ENCODE peak calls at places on chromosomes 1 and 21, in ten cellular contexts. X, A, T, V, S, D, N, O, H and B are unnamed samples.

GRCh38 chr1:225677350-225678124 is 24.6 kb upstream of the ENAH start:
- DNase-seq in X (no peak), A (no peak), T (no peak), V (no peak), S (no peak), D (no peak), N (no peak), O (no peak), H (no peak), B (no peak)

GRCh38 chr1:2534775-2535387 is 4.8 kb upstream of the HES5 start:
- DNase-seq in X (no peak), A (no peak), T (peak; percentile 71), V (no peak), S (no peak), D (no peak), N (no peak), O (no peak), H (peak; percentile 31), B (no peak)

GRCh38 chr1:3125546-3126368 is 56.8 kb downstream of the PRDM16 start:
- DNase-seq in X (no peak), A (no peak), T (no peak), V (no peak), S (no peak), D (peak; percentile 85), N (no peak), O (no peak), H (no peak), B (no peak)

GRCh38 chr1:76961181-76961580 is 93.9 kb downstream of the ST6GALNAC5 start:
- DNase-seq in X (no peak), A (no peak), T (peak; percentile 33), V (no peak), S (no peak), D (no peak), N (no peak), O (no peak), H (no peak), B (no peak)

GRCh38 chr21:31667639-31668038 is 8.1 kb downstream of the SOD1 start:
- DNase-seq in X (no peak), A (no peak), T (no peak), V (no peak), S (no peak), D (no peak), N (no peak), O (no peak), H (no peak), B (no peak)

GRCh38 chr1:36880155-36881070 is 153.9 kb downstream of the GRIK3 start:
- DNase-seq in X (no peak), A (no peak), T (no peak), V (peak; percentile 74), S (no peak), D (no peak), N (no peak), O (no peak), H (no peak), B (no peak)

GRCh38 chr1:171226757-171227370 is 21.4 kb upstream of the FMO1 start:
- DNase-seq in X (peak; percentile 59), A (peak; percentile 87), T (peak; percentile 80), V (no peak), S (peak; percentile 21), D (peak; percentile 54), N (no peak), O (no peak), H (peak; percentile 91), B (peak; percentile 81)

GRCh38 chr1:208509072-208509471 is 264.9 kb upstream of the PLXNA2 start:
- DNase-seq in X (no peak), A (no peak), T (no peak), V (no peak), S (no peak), D (no peak), N (no peak), O (no peak), H (no peak), B (no peak)

GRCh38 chr1:229254910-229255541 is 15.9 kb upstream of the RAB4A start:
- DNase-seq in X (no peak), A (peak; percentile 50), T (no peak), V (no peak), S (no peak), D (no peak), N (no peak), O (no peak), H (peak; percentile 69), B (no peak)

GRCh38 chr1:6260961-6261614 is at the start of gene GPR153:
- DNase-seq in X (no peak), A (no peak), T (no peak), V (peak; percentile 92), S (no peak), D (peak; percentile 35), N (peak; percentile 62), O (no peak), H (peak; percentile 59), B (no peak)

GRCh38 chr1:205102404-205102803 is 18.1 kb upstream of the TMEM81 start:
- DNase-seq in X (no peak), A (no peak), T (no peak), V (no peak), S (no peak), D (no peak), N (no peak), O (no peak), H (no peak), B (no peak)

DNA sequence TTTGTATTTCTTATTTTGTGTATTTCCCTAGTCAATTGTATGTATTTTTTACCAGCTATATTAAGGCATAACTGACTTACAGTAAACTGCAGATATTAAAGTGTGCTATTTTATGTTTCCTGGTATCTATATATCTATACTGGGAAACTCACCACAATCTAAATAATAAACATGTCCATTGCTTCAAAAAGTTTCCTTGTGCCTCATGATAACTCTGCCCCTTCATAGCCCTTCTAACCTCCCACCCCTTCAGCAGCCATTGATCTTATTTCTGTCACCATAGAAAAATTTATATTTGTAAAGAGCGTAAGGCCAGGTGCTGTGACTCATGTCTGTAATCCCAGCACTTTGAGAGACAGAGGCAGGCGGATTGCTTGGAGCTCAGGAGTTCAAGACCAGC is 9.3 kb upstream of the RRP15 start:
- DNase-seq in X (no peak), A (no peak), T (no peak), V (no peak), S (no peak), D (no peak), N (no peak), O (no peak), H (no peak), B (no peak)
- H3K4me3 ChIP-seq in X (no peak overlapping the region), A (no peak overlapping the region), T (no peak overlapping the region), V (no peak overlapping the region), S (no peak overlapping the region), D (no peak overlapping the region), N (no peak overlapping the region), O (no peak overlapping the region), H (no peak overlapping the region), B (no peak overlapping the region)

GRCh38 chr1:214604543-214604942 is 1.5 kb downstream of the CENPF start:
- DNase-seq in X (no peak), A (no peak), T (peak; percentile 33), V (no peak), S (no peak), D (no peak), N (no peak), O (no peak), H (no peak), B (no peak)

GRCh38 chr1:214603819-214604252 is 841 bp downstream of the CENPF start:
- DNase-seq in X (no peak), A (no peak), T (no peak), V (no peak), S (no peak), D (no peak), N (no peak), O (no peak), H (no peak), B (no peak)

DNA sequence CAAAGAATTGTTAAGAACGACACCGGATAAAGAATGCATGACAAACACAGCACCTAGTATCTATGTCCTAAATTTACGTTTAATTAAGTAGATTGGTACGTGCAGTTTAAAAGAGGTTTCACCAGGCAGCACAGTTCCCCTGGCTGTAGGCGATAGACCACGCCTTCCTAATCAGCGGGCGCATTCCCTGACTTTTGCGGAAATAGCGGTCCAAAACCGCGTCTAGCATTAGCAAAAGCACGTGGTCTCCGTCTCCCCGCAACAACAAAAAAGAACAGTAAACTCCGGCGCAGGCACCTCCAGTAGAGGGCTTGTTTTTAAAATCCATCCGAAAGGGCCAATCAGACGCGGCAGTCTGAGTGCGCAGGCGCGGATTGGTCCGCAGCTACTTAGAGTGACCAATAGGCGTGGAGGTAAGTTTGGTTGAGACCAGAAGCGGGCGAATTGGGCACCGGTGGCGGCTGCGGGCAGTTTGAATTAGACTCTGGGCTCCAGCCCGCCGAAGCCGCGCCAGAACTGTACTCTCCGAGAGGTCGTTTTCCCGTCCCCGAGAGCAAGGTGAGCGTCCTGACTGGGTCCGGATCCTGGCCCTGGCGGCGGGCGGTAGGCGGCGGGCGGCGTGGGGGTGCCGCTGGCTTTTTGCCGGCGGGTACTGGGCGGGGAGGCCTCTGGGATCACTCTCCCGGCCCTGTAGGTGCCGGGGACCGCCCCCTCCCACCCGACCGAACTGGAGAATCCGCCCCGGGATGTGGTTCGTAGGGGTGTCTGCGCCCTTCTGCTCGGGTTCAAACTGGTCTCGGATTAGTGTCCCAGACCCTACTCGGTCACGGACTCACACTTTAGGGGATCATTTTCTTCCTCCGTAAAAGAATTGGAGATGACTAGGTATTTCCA is at the start of gene CENPF:
- DNase-seq in X (peak; percentile 99), A (peak; percentile 99), T (peak; percentile 99), V (peak; percentile 100), S (peak; percentile 91), D (peak; percentile 97), N (peak; percentile 94), O (peak; percentile 96), H (peak; percentile 99), B (peak; percentile 99)
- TF ChIP-seq CTCF in X (peak; percentile 39), A (peak; percentile 39), T (peak; percentile 20), V (no peak), S (peak; percentile 21), D (peak; percentile 13), N (peak; percentile 18), O (peak; percentile 37), H (peak; percentile 18), B (peak; percentile 33)

GRCh38 chr1:18640228-18641004 is 9.8 kb downstream of the PAX7 start:
- DNase-seq in X (no peak), A (no peak), T (no peak), V (no peak), S (no peak), D (no peak), N (no peak), O (no peak), H (no peak), B (no peak)
- H3K4me3 ChIP-seq in X (no peak overlapping the region), A (no peak overlapping the region), T (no peak overlapping the region), V (no peak overlapping the region), S (no peak overlapping the region), D (no peak overlapping the region), N (no peak overlapping the region), O (no peak overlapping the region), H (no peak overlapping the region), B (no peak overlapping the region)

DNA sequence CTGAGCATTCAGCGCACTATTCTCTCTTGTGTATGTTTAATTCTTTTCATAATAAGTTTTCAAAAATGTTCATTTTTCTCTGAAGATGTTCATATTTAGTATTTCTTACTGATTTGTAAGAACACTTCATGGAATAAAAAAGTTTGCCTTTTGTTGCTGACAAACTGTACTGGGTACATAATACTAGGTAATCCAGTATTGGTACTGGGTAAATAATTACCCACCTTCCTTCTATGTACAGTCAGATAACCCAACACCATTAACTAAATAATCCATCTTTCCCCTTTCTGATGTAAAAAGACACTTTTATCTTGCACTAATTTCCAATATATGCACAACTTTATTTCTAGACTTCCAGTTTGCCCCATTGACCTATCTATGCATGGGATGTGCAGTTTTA is 23.9 kb downstream of the APP start:
- DNase-seq in X (no peak), A (no peak), T (no peak), V (no peak), S (no peak), D (no peak), N (no peak), O (no peak), H (no peak), B (no peak)
- TF ChIP-seq CTCF in X (no peak), A (no peak), T (no peak), V (no peak), S (no peak), D (no peak), N (no peak), O (no peak), H (no peak), B (no peak)